ENCODE peak calls at places on chromosomes 3 and 15, in seven cellular contexts. T, H, Q, W, B, V and L are unnamed samples.

GRCh38 chr3:197117107-197117506 is 87.5 kb upstream of the MELTF start:
- DNase-seq in H (no peak), V (peak), B (no peak), W (no peak), Q (no peak), T (no peak), L (no peak)

GRCh38 chr3:108489776-108490175 is 20.6 kb downstream of the MYH15 start:
- DNase-seq in V (peak), Q (peak), B (no peak), T (peak), H (no peak), W (peak), L (peak)

GRCh38 chr3:152203677-152204076 is 65.1 kb upstream of the MBNL1 start:
- DNase-seq in Q (no peak), H (no peak), W (no peak), V (no peak), T (no peak), B (no peak), L (no peak)

GRCh38 chr15:44243146-44243545 is 45.4 kb upstream of the GOLM2 start:
- DNase-seq in V (no peak), B (no peak), H (no peak), W (no peak), T (no peak), Q (no peak), L (no peak)

GRCh38 chr3:39021029-39021428 is 30.7 kb downstream of the SCN11A start:
- DNase-seq in Q (no peak), H (no peak), V (peak), B (no peak), W (no peak), T (no peak), L (no peak)

GRCh38 chr15:71532994-71533393 is 277.4 kb upstream of the NR2E3 start:
- DNase-seq in Q (peak), H (no peak), V (peak), B (no peak), W (no peak), T (no peak), L (peak)

GRCh38 chr3:38255627-38256026 is 10.0 kb upstream of the SLC22A13 start:
- DNase-seq in Q (no peak), W (no peak), H (no peak), T (no peak), V (no peak), B (peak), L (no peak)

GRCh38 chr15:75545066-75545465 is 34.0 kb downstream of the PTPN9 start:
- DNase-seq in V (no peak), H (no peak), Q (no peak), W (no peak), T (no peak), B (no peak), L (no peak)

GRCh38 chr15:57018151-57018550 is 99.7 kb downstream of the TCF12 start:
- DNase-seq in Q (no peak), B (no peak), V (no peak), T (no peak), H (no peak), W (no peak), L (no peak)

GRCh38 chr3:105448338-105448982 is 81.8 kb downstream of the ALCAM start:
- DNase-seq in W (no peak), B (no peak), T (no peak), Q (no peak), H (no peak), V (no peak), L (no peak)

GRCh38 chr3:53680026-53680425 is 166.2 kb downstream of the CHDH start:
- DNase-seq in H (no peak), W (no peak), Q (no peak), T (no peak), V (no peak), B (no peak), L (no peak)

GRCh38 chr3:119562307-119562961 is 3.0 kb upstream of the CD80 start:
- DNase-seq in B (no peak), H (peak), T (no peak), V (peak), Q (peak), W (no peak), L (peak)

GRCh38 chr3:165476399-165477060 is 280.3 kb upstream of the SLITRK3 start:
- DNase-seq in Q (no peak), W (no peak), H (no peak), V (no peak), T (no peak), B (no peak), L (no peak)

GRCh38 chr3:160169139-160169830 is 55.9 kb upstream of the C3orf80 start:
- DNase-seq in W (no peak), T (no peak), H (no peak), B (peak), V (no peak), Q (no peak), L (no peak)

GRCh38 chr3:188001052-188001567 is 152.8 kb upstream of the LPP start:
- DNase-seq in H (no peak), V (no peak), T (peak), W (no peak), B (no peak), Q (no peak), L (no peak)

GRCh38 chr3:182909318-182910040 is 70.9 kb downstream of the DCUN1D1 start:
- DNase-seq in H (no peak), Q (peak), V (no peak), W (no peak), T (no peak), B (no peak), L (peak)